ENCODE peak calls at places on chromosome 16, in nine cellular contexts. One of them, this sample, is unnamed.

GRCh38 chr16:84579936-84580335 is 37.9 kb downstream of the COTL1 start:
- DNase-seq in thoracic aorta: no peak
- DNase-seq in heart right ventricle: no peak
- DNase-seq in lower lobe of right lung: no peak
- DNase-seq in A673: no peak
- DNase-seq in body of pancreas: peak; percentile 84
- DNase-seq in ovary: no peak
- DNase-seq in left ventricle myocardium inferior: no peak
- DNase-seq in psoas muscle: peak; percentile 41
- DNase-seq in this sample: no peak

GRCh38 chr16:10752843-10753523 is 9.3 kb downstream of the NUBP1 start:
- DNase-seq in thoracic aorta: no peak
- DNase-seq in heart right ventricle: peak; percentile 49
- DNase-seq in lower lobe of right lung: peak; percentile 82
- DNase-seq in A673: no peak
- DNase-seq in body of pancreas: peak; percentile 82
- DNase-seq in ovary: peak; percentile 33
- DNase-seq in left ventricle myocardium inferior: peak; percentile 65
- DNase-seq in psoas muscle: no peak
- DNase-seq in this sample: no peak

GRCh38 chr16:84443166-84443802 is 61.2 kb downstream of the MEAK7 start:
- DNase-seq in thoracic aorta: no peak
- DNase-seq in heart right ventricle: no peak
- DNase-seq in lower lobe of right lung: peak; percentile 19
- DNase-seq in A673: no peak
- DNase-seq in body of pancreas: no peak
- DNase-seq in ovary: no peak
- DNase-seq in left ventricle myocardium inferior: no peak
- DNase-seq in psoas muscle: no peak
- DNase-seq in this sample: no peak

GRCh38 chr16:68446941-68447675 is 1.2 kb downstream of the SMPD3 start:
- DNase-seq in thoracic aorta: no peak
- DNase-seq in heart right ventricle: no peak
- DNase-seq in lower lobe of right lung: no peak
- DNase-seq in A673: no peak
- DNase-seq in body of pancreas: no peak
- DNase-seq in ovary: peak; percentile 31
- DNase-seq in left ventricle myocardium inferior: no peak
- DNase-seq in psoas muscle: no peak
- DNase-seq in this sample: no peak

GRCh38 chr16:27444470-27444869 is 42.5 kb downstream of the IL21R start:
- DNase-seq in thoracic aorta: no peak
- DNase-seq in heart right ventricle: no peak
- DNase-seq in lower lobe of right lung: peak; percentile 4
- DNase-seq in A673: no peak
- DNase-seq in body of pancreas: no peak
- DNase-seq in ovary: no peak
- DNase-seq in left ventricle myocardium inferior: no peak
- DNase-seq in psoas muscle: no peak
- DNase-seq in this sample: no peak

GRCh38 chr16:15749985-15750384 is 99.9 kb downstream of the NDE1 start:
- DNase-seq in thoracic aorta: no peak
- DNase-seq in heart right ventricle: no peak
- DNase-seq in lower lobe of right lung: no peak
- DNase-seq in A673: no peak
- DNase-seq in body of pancreas: no peak
- DNase-seq in ovary: no peak
- DNase-seq in left ventricle myocardium inferior: no peak
- DNase-seq in psoas muscle: no peak
- DNase-seq in this sample: no peak

GRCh38 chr16:72182976-72183375 is 11.0 kb upstream of the PMFBP1 start:
- DNase-seq in thoracic aorta: no peak
- DNase-seq in heart right ventricle: no peak
- DNase-seq in lower lobe of right lung: no peak
- DNase-seq in A673: no peak
- DNase-seq in body of pancreas: no peak
- DNase-seq in ovary: no peak
- DNase-seq in left ventricle myocardium inferior: no peak
- DNase-seq in psoas muscle: no peak
- DNase-seq in this sample: no peak

GRCh38 chr16:19524866-19525723 is 1.4 kb downstream of the CCP110 start:
- DNase-seq in thoracic aorta: no peak
- DNase-seq in heart right ventricle: no peak
- DNase-seq in lower lobe of right lung: no peak
- DNase-seq in A673: no peak
- DNase-seq in body of pancreas: no peak
- DNase-seq in ovary: no peak
- DNase-seq in left ventricle myocardium inferior: no peak
- DNase-seq in psoas muscle: no peak
- DNase-seq in this sample: no peak

GRCh38 chr16:20409398-20410152 is at the start of gene ACSM5:
- DNase-seq in thoracic aorta: no peak
- DNase-seq in heart right ventricle: peak; percentile 60
- DNase-seq in lower lobe of right lung: no peak
- DNase-seq in A673: no peak
- DNase-seq in body of pancreas: peak; percentile 68
- DNase-seq in ovary: peak; percentile 24
- DNase-seq in left ventricle myocardium inferior: peak; percentile 56
- DNase-seq in psoas muscle: peak; percentile 86
- DNase-seq in this sample: no peak

GRCh38 chr16:1518626-1519135 is 14.8 kb upstream of the TMEM204 start:
- DNase-seq in thoracic aorta: no peak
- DNase-seq in heart right ventricle: no peak
- DNase-seq in lower lobe of right lung: no peak
- DNase-seq in A673: no peak
- DNase-seq in body of pancreas: no peak
- DNase-seq in ovary: no peak
- DNase-seq in left ventricle myocardium inferior: no peak
- DNase-seq in psoas muscle: no peak
- DNase-seq in this sample: no peak

GRCh38 chr16:89101303-89102034 is 7.8 kb downstream of the ACSF3 start:
- DNase-seq in thoracic aorta: no peak
- DNase-seq in heart right ventricle: no peak
- DNase-seq in lower lobe of right lung: no peak
- DNase-seq in A673: no peak
- DNase-seq in body of pancreas: no peak
- DNase-seq in ovary: no peak
- DNase-seq in left ventricle myocardium inferior: no peak
- DNase-seq in psoas muscle: no peak
- DNase-seq in this sample: no peak

GRCh38 chr16:70254095-70254964 is 2.6 kb upstream of the EXOSC6 start:
- DNase-seq in thoracic aorta: no peak
- DNase-seq in heart right ventricle: no peak
- DNase-seq in lower lobe of right lung: no peak
- DNase-seq in A673: no peak
- DNase-seq in body of pancreas: no peak
- DNase-seq in ovary: no peak
- DNase-seq in left ventricle myocardium inferior: no peak
- DNase-seq in psoas muscle: peak; percentile 50
- DNase-seq in this sample: no peak

GRCh38 chr16:75494696-75495601 is at the start of gene CHST6:
- DNase-seq in thoracic aorta: no peak
- DNase-seq in heart right ventricle: peak; percentile 55
- DNase-seq in lower lobe of right lung: no peak
- DNase-seq in A673: peak; percentile 57
- DNase-seq in body of pancreas: peak; percentile 11
- DNase-seq in ovary: no peak
- DNase-seq in left ventricle myocardium inferior: peak; percentile 41
- DNase-seq in psoas muscle: no peak
- DNase-seq in this sample: peak; percentile 57

GRCh38 chr16:11303405-11304138 is 22.4 kb upstream of the PRM1 start:
- DNase-seq in thoracic aorta: no peak
- DNase-seq in heart right ventricle: no peak
- DNase-seq in lower lobe of right lung: peak; percentile 60
- DNase-seq in A673: no peak
- DNase-seq in body of pancreas: peak; percentile 38
- DNase-seq in ovary: no peak
- DNase-seq in left ventricle myocardium inferior: no peak
- DNase-seq in psoas muscle: no peak
- DNase-seq in this sample: no peak

DNA sequence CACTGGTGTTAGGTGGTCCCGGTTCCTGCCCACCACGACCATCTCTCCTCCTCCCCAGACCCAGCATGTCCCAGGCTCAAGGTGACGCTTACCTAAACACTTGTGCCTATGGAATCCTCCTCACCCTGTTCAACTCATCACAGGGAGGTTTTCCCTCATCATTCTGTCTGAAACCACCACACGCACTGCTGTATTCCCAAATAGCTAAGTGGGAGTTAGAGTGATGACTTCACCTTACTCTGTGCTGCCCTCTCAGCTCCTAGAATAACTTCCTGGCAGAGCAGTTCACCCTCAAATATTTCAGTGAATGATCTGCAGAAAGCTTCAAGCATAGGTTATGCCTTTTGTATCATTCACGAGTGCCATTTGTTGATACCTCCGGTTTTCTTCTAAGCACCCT is 216.5 kb downstream of the CPPED1 start:
- DNase-seq in thoracic aorta: no peak
- DNase-seq in heart right ventricle: no peak
- DNase-seq in lower lobe of right lung: no peak
- DNase-seq in A673: no peak
- DNase-seq in body of pancreas: no peak
- DNase-seq in ovary: no peak
- DNase-seq in left ventricle myocardium inferior: no peak
- DNase-seq in psoas muscle: no peak
- DNase-seq in this sample: no peak
- H3K27ac ChIP-seq in thoracic aorta: no peak overlapping the region
- H3K27ac ChIP-seq in heart right ventricle: no peak overlapping the region
- H3K27ac ChIP-seq in lower lobe of right lung: no peak overlapping the region
- H3K27ac ChIP-seq in A673: no peak overlapping the region
- H3K27ac ChIP-seq in body of pancreas: no peak overlapping the region
- H3K27ac ChIP-seq in ovary: no peak overlapping the region
- H3K27ac ChIP-seq in left ventricle myocardium inferior: no peak overlapping the region
- H3K27ac ChIP-seq in psoas muscle: no peak overlapping the region
- H3K27ac ChIP-seq in this sample: no peak overlapping the region

DNA sequence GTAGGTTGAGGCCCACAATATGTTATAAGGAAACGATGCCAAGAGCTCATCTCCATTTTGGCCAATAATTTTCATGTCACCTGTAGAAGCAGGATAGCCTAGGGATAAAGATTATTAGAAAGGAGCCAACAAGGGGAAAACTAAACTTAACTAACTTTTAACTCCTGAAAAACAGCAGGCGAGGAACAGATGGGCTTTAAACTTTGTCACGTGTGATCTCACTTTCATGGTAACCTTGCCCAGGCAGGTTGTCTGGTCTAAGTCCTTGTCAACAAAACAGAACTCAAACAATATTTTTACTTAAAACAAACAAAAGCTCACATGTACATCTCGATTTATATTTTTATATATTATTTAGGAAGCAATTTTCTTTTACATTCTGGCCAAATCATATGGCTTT is 1672.0 kb downstream of the TP53TG3F start:
- DNase-seq in thoracic aorta: no peak
- DNase-seq in heart right ventricle: no peak
- DNase-seq in lower lobe of right lung: no peak
- DNase-seq in A673: no peak
- DNase-seq in body of pancreas: no peak
- DNase-seq in ovary: no peak
- DNase-seq in left ventricle myocardium inferior: no peak
- DNase-seq in psoas muscle: no peak
- DNase-seq in this sample: no peak
- H3K9me3 ChIP-seq in thoracic aorta: no peaks in the 10 kb centered on the region
- H3K9me3 ChIP-seq in heart right ventricle: peaks cover 26% of the 10 kb centered on the region
- H3K9me3 ChIP-seq in lower lobe of right lung: no peaks in the 10 kb centered on the region
- H3K9me3 ChIP-seq in A673: peaks cover 30% of the 10 kb centered on the region
- H3K9me3 ChIP-seq in body of pancreas: no peaks in the 10 kb centered on the region
- H3K9me3 ChIP-seq in ovary: no peaks in the 10 kb centered on the region
- H3K9me3 ChIP-seq in left ventricle myocardium inferior: no peaks in the 10 kb centered on the region
- H3K9me3 ChIP-seq in psoas muscle: no peaks in the 10 kb centered on the region
- H3K9me3 ChIP-seq in this sample: no peaks in the 10 kb centered on the region

GRCh38 chr16:81786868-81787267 is 7.8 kb downstream of the PLCG2 start:
- DNase-seq in thoracic aorta: no peak
- DNase-seq in heart right ventricle: no peak
- DNase-seq in lower lobe of right lung: no peak
- DNase-seq in A673: no peak
- DNase-seq in body of pancreas: no peak
- DNase-seq in ovary: no peak
- DNase-seq in left ventricle myocardium inferior: no peak
- DNase-seq in psoas muscle: no peak
- DNase-seq in this sample: no peak
- H3K27me3 ChIP-seq in thoracic aorta: no peaks in the 10 kb centered on the region
- H3K27me3 ChIP-seq in heart right ventricle: no peaks in the 10 kb centered on the region
- H3K27me3 ChIP-seq in lower lobe of right lung: no peaks in the 10 kb centered on the region
- H3K27me3 ChIP-seq in A673: no peaks in the 10 kb centered on the region
- H3K27me3 ChIP-seq in body of pancreas: no peaks in the 10 kb centered on the region
- H3K27me3 ChIP-seq in ovary: no peaks in the 10 kb centered on the region
- H3K27me3 ChIP-seq in left ventricle myocardium inferior: no peaks in the 10 kb centered on the region
- H3K27me3 ChIP-seq in psoas muscle: no peaks in the 10 kb centered on the region
- H3K27me3 ChIP-seq in this sample: no peaks in the 10 kb centered on the region

DNA sequence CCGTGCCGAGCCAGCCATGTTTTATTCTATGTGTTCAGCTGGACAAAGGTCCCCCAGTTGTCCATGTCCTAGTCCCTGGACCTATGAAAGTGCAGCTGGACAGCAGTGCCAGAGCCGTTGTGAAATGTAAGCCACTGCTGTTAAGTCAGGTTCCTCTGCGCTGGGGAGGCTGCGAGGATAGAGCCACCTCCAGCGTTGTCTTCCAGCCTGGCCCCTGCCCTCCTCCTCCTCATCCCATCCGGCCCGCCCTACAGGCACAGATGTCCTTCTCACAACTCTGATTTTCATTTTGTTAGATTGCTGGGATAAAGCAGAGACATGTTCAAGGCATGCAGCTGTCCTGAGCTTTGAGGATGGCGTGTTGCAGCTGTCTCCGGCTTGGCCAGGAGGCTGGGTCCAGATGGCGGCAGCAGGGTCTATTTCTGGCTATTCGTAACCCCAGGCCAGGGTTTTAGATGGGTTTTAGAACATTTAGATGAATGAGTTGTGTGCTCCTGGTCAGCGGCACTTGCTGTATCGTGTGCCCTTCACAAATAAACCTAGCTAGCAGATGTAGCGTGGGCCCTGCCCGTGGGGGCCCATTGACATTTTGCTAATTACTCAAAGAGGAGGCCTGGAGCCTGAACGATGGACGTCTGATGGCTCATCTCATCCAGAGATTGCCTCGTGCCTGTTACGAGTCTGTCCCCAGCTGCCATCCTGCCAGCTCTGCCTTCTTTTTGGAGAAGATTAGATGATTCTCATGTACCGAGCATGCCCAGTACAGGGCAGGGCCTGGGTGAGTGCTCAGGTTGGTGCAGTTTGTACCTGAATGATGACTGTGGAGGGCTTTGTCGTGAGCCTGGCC is 185.8 kb downstream of the LAT start:
- DNase-seq in thoracic aorta: no peak
- DNase-seq in heart right ventricle: peak; percentile 39
- DNase-seq in lower lobe of right lung: no peak
- DNase-seq in A673: no peak
- DNase-seq in body of pancreas: no peak
- DNase-seq in ovary: peak; percentile 28
- DNase-seq in left ventricle myocardium inferior: no peak
- DNase-seq in psoas muscle: no peak
- DNase-seq in this sample: no peak
- H3K27ac ChIP-seq in thoracic aorta: no peak overlapping the region
- H3K27ac ChIP-seq in heart right ventricle: peak overlapping the region; percentile 51
- H3K27ac ChIP-seq in lower lobe of right lung: peak overlapping the region; percentile 53
- H3K27ac ChIP-seq in A673: no peak overlapping the region
- H3K27ac ChIP-seq in body of pancreas: no peak overlapping the region
- H3K27ac ChIP-seq in ovary: peak overlapping the region; percentile 57
- H3K27ac ChIP-seq in left ventricle myocardium inferior: peak overlapping the region; percentile 72
- H3K27ac ChIP-seq in psoas muscle: no peak overlapping the region
- H3K27ac ChIP-seq in this sample: no peak overlapping the region

GRCh38 chr16:31916056-31916488 is 42.5 kb downstream of the ZNF267 start:
- DNase-seq in thoracic aorta: no peak
- DNase-seq in heart right ventricle: no peak
- DNase-seq in lower lobe of right lung: no peak
- DNase-seq in A673: no peak
- DNase-seq in body of pancreas: no peak
- DNase-seq in ovary: no peak
- DNase-seq in left ventricle myocardium inferior: no peak
- DNase-seq in psoas muscle: no peak
- DNase-seq in this sample: no peak

GRCh38 chr16:31913668-31914067 is 40.1 kb downstream of the ZNF267 start:
- DNase-seq in thoracic aorta: no peak
- DNase-seq in heart right ventricle: no peak
- DNase-seq in lower lobe of right lung: no peak
- DNase-seq in A673: no peak
- DNase-seq in body of pancreas: no peak
- DNase-seq in ovary: no peak
- DNase-seq in left ventricle myocardium inferior: no peak
- DNase-seq in psoas muscle: no peak
- DNase-seq in this sample: no peak
- H3K9me3 ChIP-seq in thoracic aorta: peaks cover 91% of the 10 kb centered on the region
- H3K9me3 ChIP-seq in heart right ventricle: peaks cover 100% of the 10 kb centered on the region
- H3K9me3 ChIP-seq in lower lobe of right lung: peaks cover 99% of the 10 kb centered on the region
- H3K9me3 ChIP-seq in A673: peaks cover 92% of the 10 kb centered on the region
- H3K9me3 ChIP-seq in body of pancreas: no peaks in the 10 kb centered on the region
- H3K9me3 ChIP-seq in ovary: peaks cover 3% of the 10 kb centered on the region
- H3K9me3 ChIP-seq in left ventricle myocardium inferior: peaks cover 100% of the 10 kb centered on the region
- H3K9me3 ChIP-seq in psoas muscle: peaks cover 89% of the 10 kb centered on the region
- H3K9me3 ChIP-seq in this sample: peaks cover 13% of the 10 kb centered on the region